ENCODE peak calls at places on chromosome 20, in six cellular contexts. J is neuronal stem cell, W is IMR-90, R is neural progenitor cell, L is mesendoderm, Q is GM23248. G is an unnamed sample.

GRCh38 chr20:1537731-1538058 is 19.8 kb downstream of the SIRPD start:
- DNase-seq in J (no peak), W (no peak), R (no peak), L (no peak), Q (no peak), G (no peak)

GRCh38 chr20:22572491-22572890 is 11.9 kb downstream of the FOXA2 start:
- DNase-seq in J (no peak), W (no peak), R (no peak), L (no peak), Q (no peak), G (no peak)

GRCh38 chr20:5657190-5657872 is 92.9 kb upstream of the SHLD1 start:
- DNase-seq in J (no peak), W (peak), R (no peak), L (no peak), Q (peak), G (no peak)

GRCh38 chr20:40744494-40745175 is 55.6 kb upstream of the MAFB start:
- DNase-seq in J (no peak), W (no peak), R (no peak), L (no peak), Q (no peak), G (no peak)

GRCh38 chr20:15109494-15109893 is 772.1 kb upstream of the FLRT3 start:
- DNase-seq in J (no peak), W (no peak), R (no peak), L (no peak), Q (no peak), G (no peak)

GRCh38 chr20:15387228-15387627 is 1049.8 kb upstream of the FLRT3 start:
- DNase-seq in J (no peak), W (no peak), R (no peak), L (no peak), Q (no peak), G (no peak)

GRCh38 chr20:6709865-6710595 is 57.5 kb upstream of the BMP2 start:
- DNase-seq in J (no peak), W (peak), R (no peak), L (peak), Q (no peak), G (no peak)

GRCh38 chr20:46378390-46379009 is 27.9 kb downstream of the ELMO2 start:
- DNase-seq in J (no peak), W (no peak), R (no peak), L (no peak), Q (no peak), G (no peak)

GRCh38 chr20:346640-347316 is at the start of gene NRSN2:
- DNase-seq in J (peak), W (peak), R (peak), L (peak), Q (peak), G (no peak)

GRCh38 chr20:33370296-33370695 is 31.0 kb downstream of the CDK5RAP1 start:
- DNase-seq in J (no peak), W (no peak), R (no peak), L (no peak), Q (no peak), G (no peak)

GRCh38 chr20:33419140-33419974 is 18.0 kb upstream of the CDK5RAP1 start:
- DNase-seq in J (no peak), W (peak), R (no peak), L (no peak), Q (no peak), G (no peak)

GRCh38 chr20:32456869-32457421 is 98.8 kb downstream of the ASXL1 start:
- DNase-seq in J (peak), W (peak), R (peak), L (peak), Q (peak), G (no peak)

GRCh38 chr20:50826121-50826520 is 31.3 kb downstream of the BCAS4 start:
- DNase-seq in J (no peak), W (peak), R (no peak), L (no peak), Q (peak), G (no peak)

GRCh38 chr20:15077733-15078132 is 740.3 kb upstream of the FLRT3 start:
- DNase-seq in J (no peak), W (no peak), R (peak), L (peak), Q (no peak), G (no peak)

GRCh38 chr20:38585404-38586180 is 4.6 kb downstream of the ADIG start:
- DNase-seq in J (no peak), W (no peak), R (no peak), L (no peak), Q (no peak), G (no peak)

GRCh38 chr20:46688151-46689081 is 828 bp downstream of the TP53RK start:
- DNase-seq in J (no peak), W (peak), R (no peak), L (peak), Q (peak), G (no peak)

GRCh38 chr20:3653921-3654320 is 9.3 kb downstream of the GFRA4 start:
- DNase-seq in J (no peak), W (no peak), R (no peak), L (no peak), Q (no peak), G (no peak)

GRCh38 chr20:62951143-62951895 is 1.2 kb upstream of the SLC17A9 start:
- DNase-seq in J (no peak), W (no peak), R (no peak), L (no peak), Q (no peak), G (no peak)
- H3K27ac ChIP-seq in J (no peak), W (no peak), R (no peak), L (no peak), Q (no peak), G (peak)

DNA sequence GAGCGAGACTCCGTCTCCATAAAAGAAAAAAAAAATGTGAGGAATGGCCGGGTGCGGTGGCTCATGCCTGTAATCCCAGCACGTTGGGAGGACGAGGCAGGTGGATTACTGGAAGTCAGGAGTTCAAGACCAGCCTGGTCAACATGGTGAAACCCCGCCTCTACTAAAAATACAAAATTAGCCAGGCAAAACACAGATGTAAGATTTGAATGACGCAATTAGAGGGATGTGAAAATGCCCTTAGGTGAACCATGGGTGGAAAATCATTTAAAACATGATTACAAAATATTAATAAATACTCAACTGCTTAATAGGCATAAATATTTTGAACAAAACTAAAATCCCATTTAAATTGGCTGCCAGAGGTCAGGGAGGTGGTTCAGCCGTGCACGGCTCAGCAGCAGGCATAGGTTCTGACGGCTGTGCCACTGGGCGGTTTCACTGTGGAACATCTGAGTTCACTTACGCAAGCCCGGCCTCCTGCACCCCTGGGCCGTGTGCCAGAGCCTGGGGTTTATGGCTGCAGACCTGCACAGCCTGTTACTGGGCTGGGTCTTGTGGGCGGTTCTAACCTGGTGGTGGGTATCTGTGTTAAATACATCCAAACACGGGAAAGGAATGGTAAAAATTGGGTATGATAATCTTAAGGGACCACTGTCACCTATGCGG is 21.1 kb downstream of the COL9A3 start:
- DNase-seq in J (no peak), W (no peak), R (no peak), L (no peak), Q (peak), G (no peak)
- H3K9ac ChIP-seq in J (no peak), W (no peak), R (no peak), L (no peak), Q (no peak), G (no peak)

GRCh38 chr20:53897884-53898557 is 172.4 kb downstream of the BCAS1 start:
- DNase-seq in J (no peak), W (no peak), R (peak), L (peak), Q (no peak), G (no peak)
- H3K4me2 ChIP-seq in J (no peak), W (no peak), R (peak), L (no peak), Q (no peak), G (no peak)

DNA sequence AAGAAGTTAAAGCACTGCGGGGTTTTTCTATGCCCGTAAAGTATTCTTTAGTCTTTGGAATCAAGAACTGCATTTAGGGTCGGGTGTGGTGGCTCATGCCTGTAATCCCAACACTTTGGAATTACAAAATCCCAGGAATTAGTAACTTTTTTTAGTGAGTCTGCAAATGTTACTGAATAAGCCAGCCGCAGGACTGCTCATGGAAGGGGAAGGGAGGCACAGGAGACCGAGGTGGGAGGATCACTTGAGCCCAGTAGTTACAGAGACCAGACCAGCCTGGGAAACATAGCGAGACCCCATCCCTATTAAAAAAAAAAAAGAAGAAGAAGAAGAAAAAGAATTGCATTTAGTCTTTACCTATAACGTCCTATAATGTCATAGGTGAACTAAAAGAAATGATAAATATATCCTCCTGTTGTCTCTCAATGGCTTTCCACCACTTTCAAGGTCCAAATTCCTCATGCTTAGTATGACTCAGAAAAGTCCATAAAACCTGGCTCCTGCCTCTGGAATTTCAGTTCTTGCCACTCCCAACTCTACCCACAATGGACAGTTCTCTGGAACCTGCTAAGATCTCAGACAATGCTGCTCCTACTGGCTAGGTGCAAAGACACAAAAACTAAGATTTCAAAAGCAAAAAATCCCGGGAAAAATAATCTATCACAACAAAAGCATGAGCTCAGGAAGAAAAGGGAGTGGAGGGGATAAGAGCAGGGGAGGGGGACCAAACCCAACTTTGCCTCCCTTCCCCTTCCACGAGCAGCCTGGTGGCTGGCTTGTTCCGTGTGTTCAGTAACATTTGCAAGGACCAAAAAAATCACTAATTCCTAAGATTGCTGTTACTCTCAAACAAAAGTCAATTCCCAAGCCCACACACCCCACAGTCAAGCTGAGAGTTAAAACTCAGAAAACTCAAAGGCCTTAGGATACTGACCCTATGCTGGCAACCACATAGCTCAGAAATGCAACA is 39.0 kb downstream of the B4GALT5 start:
- DNase-seq in J (no peak), W (peak), R (no peak), L (peak), Q (peak), G (no peak)
- H3K27ac ChIP-seq in J (no peak), W (no peak), R (peak), L (no peak), Q (peak), G (no peak)

DNA sequence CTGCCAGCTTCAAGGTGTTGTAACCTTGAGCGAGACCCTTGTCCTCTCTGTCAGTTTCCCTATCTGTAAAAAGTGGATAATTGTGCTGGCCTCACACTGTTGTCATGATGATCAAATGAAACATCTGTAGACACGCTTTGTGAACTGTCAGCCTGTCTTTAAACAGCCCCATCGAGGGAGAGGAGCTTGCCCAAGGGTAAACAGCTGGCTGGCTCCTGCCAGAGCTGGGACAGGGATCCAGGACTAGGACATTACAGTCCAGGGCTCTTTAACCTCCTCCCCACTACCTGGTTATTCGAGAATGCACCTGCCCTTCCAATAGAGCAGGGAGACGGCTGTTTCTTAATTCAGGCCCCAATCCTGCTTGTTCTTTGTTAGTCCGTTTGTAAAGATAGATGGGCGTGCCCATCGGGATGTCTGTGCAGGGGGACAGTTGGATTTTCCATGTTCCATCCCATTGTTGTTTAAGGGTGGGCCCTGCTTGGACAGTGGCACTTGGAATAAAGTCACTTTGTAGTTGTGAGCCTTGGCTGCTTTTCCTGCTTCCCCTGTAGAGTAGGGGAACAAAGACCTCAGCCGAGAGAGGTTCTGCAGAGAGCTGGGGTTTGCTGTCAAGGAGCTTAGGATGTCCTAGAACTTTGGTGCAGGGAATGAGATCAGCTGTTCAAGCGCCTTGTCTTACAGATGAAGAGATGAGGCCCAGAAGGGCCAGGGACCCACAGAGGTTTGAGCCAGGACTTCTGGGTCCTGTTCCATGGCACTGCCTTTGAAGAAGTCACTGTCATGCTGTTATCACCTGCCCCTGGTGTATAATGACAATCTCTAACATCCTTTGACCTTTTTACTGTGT is 77.9 kb upstream of the MYL9 start:
- DNase-seq in J (no peak), W (no peak), R (no peak), L (no peak), Q (peak), G (no peak)
- H3K9ac ChIP-seq in J (peak), W (peak), R (peak), L (peak), Q (peak), G (peak)

DNA sequence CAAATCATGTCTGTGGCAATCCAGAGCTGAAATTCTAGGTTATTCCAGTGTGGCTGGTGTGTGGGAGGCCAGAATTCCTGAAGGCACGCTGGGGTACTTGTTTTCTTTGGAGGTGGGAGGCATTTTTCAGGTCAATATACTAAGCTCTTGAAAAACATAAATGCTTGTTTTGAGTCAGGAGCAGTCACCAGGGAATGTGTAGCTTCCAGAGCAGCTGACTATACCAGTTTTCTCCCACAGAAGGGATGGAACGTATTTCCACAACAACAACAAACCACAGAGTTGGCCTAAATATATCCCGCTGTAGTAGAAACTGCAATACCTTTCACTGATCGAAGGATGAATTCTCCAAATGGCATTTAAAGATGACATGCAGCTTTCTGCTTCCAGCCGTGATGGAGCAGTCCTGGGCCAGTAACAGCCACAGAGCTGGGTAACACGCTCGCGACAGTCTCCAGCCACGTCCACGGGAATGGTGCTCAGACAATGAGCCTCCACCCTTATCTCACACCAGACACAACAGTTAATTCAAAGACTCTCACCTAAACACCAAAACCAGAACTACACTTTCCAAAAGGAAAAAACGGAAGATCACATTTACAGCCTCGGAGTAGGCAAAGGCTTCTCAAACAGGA is 23.2 kb downstream of the CHRNA4 start:
- DNase-seq in J (no peak), W (no peak), R (no peak), L (no peak), Q (no peak), G (no peak)
- H3K4me2 ChIP-seq in J (no peak), W (no peak), R (no peak), L (no peak), Q (no peak), G (no peak)

GRCh38 chr20:25360631-25361286 is 29.9 kb downstream of the ABHD12 start:
- DNase-seq in J (no peak), W (peak), R (no peak), L (peak), Q (peak), G (no peak)
- H3K27ac ChIP-seq in J (no peak), W (peak), R (no peak), L (no peak), Q (no peak), G (no peak)

DNA sequence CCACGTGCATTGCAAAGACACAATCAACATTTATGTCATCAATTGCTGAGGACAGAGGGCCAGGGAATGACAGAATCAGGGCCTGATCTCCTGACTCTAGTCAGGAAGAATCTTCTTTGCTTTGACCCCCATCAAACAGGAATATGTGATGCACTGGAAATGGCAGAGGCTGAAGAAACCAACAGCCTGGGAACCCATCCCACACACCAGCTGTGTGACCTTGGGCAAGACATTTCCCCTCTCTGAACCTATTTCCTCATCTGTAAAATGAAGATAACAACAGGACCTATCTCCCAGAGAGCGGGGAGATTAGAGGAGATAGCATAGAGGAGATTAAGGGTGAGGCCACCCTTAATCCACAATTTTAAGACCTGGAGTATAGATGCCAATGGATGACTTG is 1.5 kb downstream of the HNF4A start:
- DNase-seq in J (no peak), W (no peak), R (no peak), L (peak), Q (no peak), G (no peak)
- H3K9ac ChIP-seq in J (no peak), W (no peak), R (no peak), L (no peak), Q (no peak), G (no peak)

DNA sequence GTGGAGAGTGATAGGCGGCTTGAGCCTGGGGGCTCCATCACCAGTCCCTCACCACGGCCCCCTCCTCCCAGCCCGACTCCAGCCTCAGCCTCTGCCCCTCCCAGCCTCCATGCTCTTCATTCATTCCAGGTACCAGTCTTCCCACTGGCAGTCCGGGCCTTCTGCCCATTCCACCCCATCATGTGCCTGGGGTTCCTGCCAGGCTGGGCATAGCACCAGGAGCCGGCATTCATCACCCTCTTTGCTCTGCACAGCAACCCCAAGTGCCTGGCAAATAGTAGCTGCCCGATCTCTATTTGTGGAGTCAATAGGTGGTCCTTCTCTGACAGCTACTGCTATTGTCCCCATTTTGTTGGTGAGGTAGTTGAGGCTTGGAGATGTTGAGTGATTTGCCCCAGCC is 39.6 kb upstream of the GTSF1L start:
- DNase-seq in J (no peak), W (no peak), R (no peak), L (no peak), Q (peak), G (no peak)
- H3K4me2 ChIP-seq in J (no peak), W (no peak), R (peak), L (no peak), Q (no peak), G (no peak)

GRCh38 chr20:37266940-37267683 is 5.5 kb upstream of the GHRH start:
- DNase-seq in J (no peak), W (no peak), R (no peak), L (no peak), Q (no peak), G (no peak)
- H3K27ac ChIP-seq in J (peak), W (no peak), R (peak), L (no peak), Q (no peak), G (no peak)